ENCODE peak calls at places on chromosomes 13 and 19, in seven cellular contexts. T is IMR-90, L is breast epithelium, S is Peyer's patch, F is sigmoid colon, V is transverse colon, Q is HepG2. D is an unnamed sample. For H3K9me3, the result is how much of the 10 kb centered on the place peaks cover.

GRCh38 chr13:75446874-75447273 is 35.1 kb downstream of the TBC1D4 start:
- DNase-seq in V (no peak), F (no peak), L (no peak), Q (no peak), S (no peak), T (no peak), D (no peak)

GRCh38 chr13:48818495-48818961 is 157.2 kb upstream of the FNDC3A start:
- DNase-seq in Q (no peak), S (no peak), V (no peak), F (no peak), T (peak), L (no peak), D (no peak)

GRCh38 chr19:4295972-4296771 is 6.0 kb downstream of the TMIGD2 start:
- DNase-seq in L (no peak), S (no peak), T (no peak), V (peak), Q (no peak), F (no peak), D (no peak)

GRCh38 chr19:12774588-12775555 is at the start of gene HOOK2:
- DNase-seq in Q (no peak), T (no peak), V (peak), S (peak), L (peak), F (peak), D (peak)

GRCh38 chr19:40241809-40242384 is 15.4 kb upstream of the CCNP start:
- DNase-seq in Q (no peak), T (no peak), V (no peak), F (no peak), L (peak), S (no peak), D (peak)

GRCh38 chr13:89726690-89727435 is 1620.6 kb upstream of the MIR17HG start:
- DNase-seq in Q (no peak), S (no peak), F (no peak), T (peak), V (no peak), L (no peak), D (no peak)

GRCh38 chr13:106446011-106446410 is 89.5 kb downstream of the EFNB2 start:
- DNase-seq in T (peak), L (no peak), S (no peak), Q (no peak), F (no peak), V (no peak), D (no peak)

GRCh38 chr19:932647-933552 is 7.1 kb downstream of the ARID3A start:
- DNase-seq in V (peak), L (no peak), Q (no peak), F (peak), T (peak), S (peak), D (peak)

GRCh38 chr13:46640843-46641242 is 87.9 kb downstream of the LRCH1 start:
- DNase-seq in Q (no peak), T (peak), L (no peak), F (no peak), S (no peak), V (no peak), D (no peak)

GRCh38 chr13:85347251-85347650 is 452.0 kb downstream of the SLITRK6 start:
- DNase-seq in S (no peak), V (no peak), T (peak), L (no peak), F (no peak), Q (no peak), D (no peak)

GRCh38 chr19:48461982-48462655 is 6.7 kb downstream of the KCNJ14 start:
- DNase-seq in S (no peak), L (no peak), T (no peak), V (no peak), F (no peak), Q (no peak), D (no peak)

GRCh38 chr19:48624791-48625723 is 5.8 kb downstream of the SPHK2 start:
- DNase-seq in T (no peak), V (peak), S (peak), Q (no peak), L (no peak), F (peak), D (no peak)

GRCh38 chr19:50461066-50461875 is 15.0 kb upstream of the EMC10 start:
- DNase-seq in F (no peak), S (peak), V (peak), Q (peak), L (peak), T (peak), D (no peak)

GRCh38 chr13:33194820-33195692 is 90.5 kb downstream of the STARD13 start:
- DNase-seq in L (no peak), V (no peak), S (no peak), T (peak), Q (peak), F (no peak), D (peak)

GRCh38 chr13:106318941-106319411 is 216.5 kb downstream of the EFNB2 start:
- DNase-seq in T (peak), L (no peak), S (no peak), V (no peak), Q (no peak), F (no peak), D (no peak)

GRCh38 chr19:3097442-3097871 is 3.3 kb downstream of the GNA11 start:
- DNase-seq in L (no peak), Q (no peak), F (no peak), V (peak), S (peak), T (no peak), D (peak)

GRCh38 chr13:25906211-25906661 is 145.6 kb downstream of the SHISA2 start:
- DNase-seq in F (no peak), S (no peak), T (no peak), L (no peak), Q (no peak), V (no peak), D (no peak)

DNA sequence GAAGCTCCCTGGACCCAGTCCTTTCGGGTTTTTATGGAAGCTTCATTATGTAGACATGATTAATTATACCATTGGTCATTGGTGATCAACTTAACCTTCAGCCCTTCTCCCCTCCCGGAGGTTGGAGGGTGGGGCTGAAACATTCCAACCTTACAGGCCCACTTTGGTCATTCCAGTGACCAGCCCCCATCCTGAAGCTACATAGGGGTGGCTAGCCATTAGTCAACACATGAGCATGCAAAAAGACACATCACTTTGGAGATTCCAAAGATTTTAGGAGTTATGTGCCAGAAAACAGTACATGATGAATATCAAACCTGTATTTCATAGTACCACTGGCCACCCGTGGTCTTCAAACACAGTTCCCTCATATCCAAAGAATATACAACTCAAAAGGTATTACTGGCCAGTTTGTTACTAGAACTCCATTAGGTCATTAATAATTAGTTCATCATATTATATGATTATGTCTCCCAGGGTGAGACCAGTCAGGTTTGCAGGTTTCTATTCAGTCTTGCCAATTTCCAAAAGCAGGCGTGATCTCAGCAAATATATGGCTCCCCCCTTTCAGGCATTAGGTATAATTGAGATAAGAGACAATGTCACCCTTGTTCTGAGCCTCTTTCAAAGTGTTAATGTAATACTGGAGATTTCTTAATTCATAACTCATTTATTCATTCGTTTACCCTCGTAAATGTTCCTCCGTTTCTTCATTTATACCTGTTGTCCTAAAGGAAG is 11.1 kb downstream of the PPP5C start:
- DNase-seq in S (no peak), F (peak), Q (no peak), T (peak), L (no peak), V (no peak), D (no peak)
- H3K9me3 ChIP-seq in S (under half), F (under half), Q (under half), T (under half), L (under half), V (under half), D (under half)

GRCh38 chr13:114061047-114061446 is 71.4 kb downstream of the RASA3 start:
- DNase-seq in T (no peak), L (no peak), S (no peak), Q (no peak), V (no peak), F (no peak), D (no peak)
- H3K4me3 ChIP-seq in T (no peak), L (no peak), S (no peak), Q (no peak), V (no peak), F (no peak), D (no peak)

DNA sequence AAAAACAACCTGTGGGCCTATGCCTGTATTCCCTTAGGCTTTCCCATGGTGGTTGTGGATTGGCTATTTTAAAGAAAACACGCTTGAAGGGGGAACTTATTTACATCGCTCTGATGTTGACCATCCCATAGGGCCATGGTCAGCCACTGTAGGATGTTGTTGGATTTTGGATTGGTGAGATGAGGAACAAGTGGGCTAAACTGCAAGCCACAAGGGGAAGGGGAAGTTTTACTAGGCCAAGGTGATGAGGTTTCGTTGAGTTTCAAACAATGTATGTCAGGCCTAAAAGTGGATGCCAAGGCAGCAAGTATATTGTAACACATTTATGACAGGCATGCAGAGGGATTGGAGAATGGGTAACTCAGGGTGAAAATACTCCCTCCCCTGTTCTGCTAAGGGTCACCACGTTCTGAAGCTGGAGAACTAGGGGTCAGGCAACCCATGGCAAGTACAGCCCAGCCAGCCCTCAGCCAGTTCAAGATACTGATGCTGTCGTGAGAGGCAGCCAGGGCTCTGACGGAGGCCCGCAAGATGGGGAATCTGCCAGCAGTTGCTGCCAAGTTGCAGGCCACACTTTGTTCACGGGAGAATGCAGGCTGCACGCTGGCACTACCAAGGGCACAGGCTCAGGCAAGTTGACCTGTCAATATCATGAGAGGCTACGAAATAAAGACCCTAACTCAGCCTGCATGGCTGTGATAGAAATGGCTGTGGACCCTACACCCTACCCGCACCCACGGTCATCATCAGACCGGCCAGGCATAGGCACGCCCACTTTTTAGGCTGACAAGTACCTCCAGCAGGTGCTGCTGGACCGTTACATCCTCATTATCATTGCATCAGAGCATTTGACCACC is 11.1 kb downstream of the IRGC start:
- DNase-seq in F (no peak), V (no peak), T (no peak), Q (no peak), L (peak), S (no peak), D (peak)
- TF ChIP-seq POLR2A in F (no peak), V (no peak), T (no peak), Q (no peak), L (no peak), S (no peak), D (no peak)

DNA sequence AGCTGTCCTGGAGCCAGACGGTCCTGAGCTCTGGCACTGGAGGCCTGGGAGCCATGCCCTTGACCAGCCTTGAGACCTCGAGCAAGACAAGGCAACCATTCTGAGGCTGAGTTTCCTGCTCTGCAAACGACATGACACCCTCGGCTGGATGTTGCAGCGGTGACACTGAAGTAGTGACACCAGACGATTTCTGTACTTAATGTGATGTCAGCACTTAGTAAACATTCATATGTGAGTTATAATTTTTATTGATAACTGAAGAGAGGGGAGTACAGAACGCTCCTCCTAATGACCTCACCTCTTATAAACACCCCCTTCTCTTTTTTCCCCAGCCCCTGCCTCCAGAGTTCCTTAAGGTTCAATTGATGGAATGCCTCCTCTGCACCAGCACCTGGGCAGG is 5.8 kb downstream of the NDUFA3 start:
- DNase-seq in V (no peak), F (no peak), L (no peak), Q (no peak), T (no peak), S (no peak), D (no peak)
- H3K9me3 ChIP-seq in V (under half), F (under half), L (under half), Q (under half), T (under half), S (under half), D (under half)

DNA sequence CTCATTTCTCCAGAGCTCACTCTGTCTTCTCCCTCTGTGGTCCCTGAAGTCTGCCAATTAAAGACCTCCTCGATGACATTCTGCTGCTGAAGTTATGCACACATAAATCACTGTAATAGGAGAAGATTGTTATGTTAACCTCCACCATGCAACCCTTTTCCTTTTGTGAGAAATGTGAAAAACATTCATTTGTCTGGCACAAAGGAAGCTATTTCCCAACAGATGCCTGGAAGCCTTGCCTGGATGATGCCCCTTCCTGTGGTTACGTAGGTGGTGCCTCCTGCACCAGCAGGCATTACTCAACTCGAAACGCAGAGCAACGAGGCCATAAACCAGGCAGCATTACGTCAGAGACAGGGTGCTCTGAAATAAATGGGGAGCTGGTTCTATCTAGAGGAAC is 327.4 kb upstream of the ZNF507 start:
- DNase-seq in Q (no peak), S (no peak), T (no peak), L (peak), V (peak), F (peak), D (no peak)
- H3K4me3 ChIP-seq in Q (no peak), S (no peak), T (no peak), L (no peak), V (no peak), F (no peak), D (no peak)

GRCh38 chr13:102117175-102117830 is 284.5 kb downstream of the FGF14 start:
- DNase-seq in L (peak), V (no peak), T (no peak), S (no peak), Q (no peak), F (no peak), D (no peak)
- TF ChIP-seq POLR2A in L (no peak), V (no peak), T (no peak), S (no peak), Q (no peak), F (no peak), D (no peak)

GRCh38 chr19:58203814-58204475 is 21.1 kb downstream of the ZNF274 start:
- DNase-seq in Q (no peak), F (no peak), T (no peak), V (no peak), L (no peak), S (no peak), D (no peak)

GRCh38 chr19:58209577-58209976 is 19.1 kb upstream of the ZNF544 start:
- DNase-seq in L (no peak), S (no peak), Q (no peak), T (no peak), V (no peak), F (no peak), D (no peak)

GRCh38 chr19:58204566-58204965 is 21.7 kb downstream of the ZNF274 start:
- DNase-seq in Q (no peak), V (no peak), F (no peak), T (no peak), S (no peak), L (no peak), D (no peak)
- H3K9me3 ChIP-seq in Q (half or more), V (half or more), F (half or more), T (half or more), S (under half), L (half or more), D (half or more)

GRCh38 chr13:28429685-28430290 is 65.1 kb downstream of the FLT1 start:
- DNase-seq in L (no peak), S (no peak), V (peak), Q (no peak), F (no peak), T (peak), D (no peak)
- H3K4me3 ChIP-seq in L (no peak), S (no peak), V (no peak), Q (no peak), F (no peak), T (no peak), D (no peak)

DNA sequence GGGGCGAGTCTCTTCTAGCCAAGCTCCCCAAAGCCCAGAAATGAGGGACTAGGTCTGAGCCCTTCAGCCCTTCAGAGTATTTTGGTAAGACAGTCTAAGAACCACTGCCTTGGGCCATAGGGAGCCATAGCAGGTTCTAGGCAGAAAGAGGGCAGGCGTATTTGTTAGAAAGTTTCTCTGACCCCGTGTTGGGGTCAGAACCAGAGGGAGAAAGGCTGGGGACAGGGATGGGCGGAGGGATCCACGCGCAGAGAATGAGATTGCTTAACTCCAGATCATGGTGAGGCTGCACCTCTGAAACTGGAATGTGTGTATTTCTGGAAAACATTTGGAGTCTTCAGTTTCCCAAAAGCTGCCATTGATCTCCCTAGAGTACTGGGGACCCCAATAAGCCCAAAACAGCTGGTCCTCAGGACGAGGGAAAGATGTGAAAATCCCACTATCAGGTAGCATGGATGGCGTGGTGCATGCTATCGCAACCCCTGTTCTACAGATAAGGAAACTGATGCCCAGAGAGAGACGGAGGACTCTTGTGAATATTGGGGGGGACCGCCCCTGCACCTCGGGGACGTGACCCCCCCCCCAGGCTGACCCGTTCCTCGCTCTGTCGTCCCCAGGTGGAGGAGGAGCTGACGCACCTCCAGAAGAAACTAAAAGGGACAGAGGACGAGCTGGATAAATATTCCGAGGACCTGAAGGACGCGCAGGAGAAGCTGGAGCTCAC is 703 bp upstream of the TPM4 start:
- DNase-seq in S (peak), F (peak), Q (no peak), V (peak), L (peak), T (no peak), D (no peak)
- TF ChIP-seq POLR2A in S (no peak), F (peak), Q (no peak), V (no peak), L (no peak), T (no peak), D (no peak)

D was measured in heart left ventricle.